ENCODE peak calls at places on chromosomes 16 and 17, in four cellular contexts. I is prostate gland; K is NCI-H345; R is activated CD8-positive, alpha-beta memory T cell treated with anti-CD3 and anti-CD28 coated beads for 1 hour. N is an unnamed sample.

GRCh38 chr16:85446846-85447656 is 166.1 kb upstream of the GSE1 start:
- DNase-seq in R (no peak), I (no peak), K (peak; percentile 14), N (peak; percentile 35)

GRCh38 chr17:19979917-19980770 is 2.5 kb upstream of the AKAP10 start:
- DNase-seq in I (no peak), K (no peak), R (no peak), N (no peak)

GRCh38 chr16:84933774-84934571 is 77.4 kb downstream of the ZDHHC7 start:
- DNase-seq in R (no peak), I (no peak), K (no peak), N (peak; percentile 96)

GRCh38 chr16:89289428-89290395 is 72.2 kb downstream of the ZNF778 start:
- DNase-seq in I (peak; percentile 47), R (peak; percentile 57), K (peak; percentile 31), N (peak; percentile 74)

GRCh38 chr17:19004601-19005441 is at the start of gene FAM83G:
- DNase-seq in I (peak; percentile 85), R (peak; percentile 86), K (peak; percentile 24), N (peak; percentile 89)

GRCh38 chr17:15273141-15273793 is 8.1 kb upstream of the PMP22 start:
- DNase-seq in R (no peak), I (no peak), K (no peak), N (no peak)

GRCh38 chr17:8005357-8005756 is 2.9 kb downstream of the GUCY2D start:
- DNase-seq in K (no peak), I (no peak), R (no peak), N (no peak)

GRCh38 chr16:83215417-83216001 is 588.7 kb downstream of the CDH13 start:
- DNase-seq in K (no peak), R (peak; percentile 15), I (no peak), N (no peak)

GRCh38 chr17:32110596-32110995 is 31.7 kb upstream of the RHOT1 start:
- DNase-seq in R (no peak), K (no peak), I (no peak), N (no peak)

GRCh38 chr16:1290860-1291575 is 18.4 kb upstream of the UBE2I start:
- DNase-seq in K (no peak), I (no peak), R (no peak), N (no peak)

GRCh38 chr17:17561408-17562144 is 29.9 kb downstream of the PEMT start:
- DNase-seq in I (peak; percentile 93), R (no peak), K (no peak), N (peak; percentile 94)

GRCh38 chr17:18033442-18034099 is 5.4 kb downstream of the ATPAF2 start:
- DNase-seq in K (peak; percentile 72), I (peak; percentile 73), R (no peak), N (peak; percentile 83)

GRCh38 chr16:66486773-66487579 is 59.9 kb downstream of the BEAN1 start:
- DNase-seq in I (no peak), K (no peak), R (no peak), N (peak; percentile 9)

GRCh38 chr16:84284168-84284722 is 10.4 kb upstream of the WFDC1 start:
- DNase-seq in R (no peak), K (no peak), I (no peak), N (peak; percentile 35)

GRCh38 chr17:965311-965989 is 14.1 kb downstream of the NXN start:
- DNase-seq in R (no peak), I (no peak), K (no peak), N (no peak)

GRCh38 chr17:58630883-58631522 is 60.8 kb downstream of the TEX14 start:
- DNase-seq in K (no peak), I (peak; percentile 11), R (no peak), N (peak; percentile 53)

GRCh38 chr16:50497592-50497991 is 50.6 kb upstream of the NKD1 start:
- DNase-seq in I (no peak), K (no peak), R (no peak), N (no peak)

GRCh38 chr16:87951550-87952538 is 610 bp downstream of the BANP start:
- DNase-seq in R (no peak), I (no peak), K (no peak), N (no peak)

N was measured in body of pancreas.